ENCODE peak calls at places on chromosomes 12 and 14, in six cellular contexts. H is activated CD8-positive, alpha-beta T cell treated with anti-CD3 and anti-CD28 coated beads for 36 hours; S is mesothelial cell of epicardium; P is right lobe of liver; I is stimulated activated CD8-positive, alpha-beta memory T cell treated with anti-CD3 and anti-CD28 coated beads, Interleukin-2, amount 100 ng/mL, for 48 hours; J is HT1080. V is an unnamed sample.
A peak's percentile ranks its signal among the peaks of the same experiment; 100 is the strongest.

GRCh38 chr12:117350140-117350539 is 11.3 kb downstream of the NOS1 start:
- DNase-seq in S (no peak), J (no peak), P (no peak), I (no peak), H (no peak), V (no peak)

GRCh38 chr12:14771651-14772137 is 31.6 kb downstream of the WBP11 start:
- DNase-seq in H (peak; percentile 44), J (no peak), S (no peak), I (no peak), P (no peak), V (no peak)

GRCh38 chr12:114684870-114685273 is 897 bp upstream of the TBX3 start:
- DNase-seq in J (no peak), I (no peak), S (no peak), H (no peak), P (no peak), V (peak; percentile 14)

GRCh38 chr12:60335765-60336164 is 739.9 kb downstream of the SLC16A7 start:
- DNase-seq in S (no peak), I (no peak), P (no peak), H (no peak), J (peak; percentile 63), V (no peak)

GRCh38 chr12:3342051-3342450 is 149.0 kb upstream of the PRMT8 start:
- DNase-seq in P (no peak), S (peak; percentile 66), I (no peak), H (peak; percentile 39), J (peak; percentile 56), V (peak; percentile 40)

GRCh38 chr12:132477009-132477702 is 12.8 kb upstream of the FBRSL1 start:
- DNase-seq in H (peak; percentile 35), I (no peak), P (no peak), S (no peak), J (no peak), V (no peak)

GRCh38 chr12:66164349-66164821 is 5.4 kb downstream of the TMBIM4 start:
- DNase-seq in J (no peak), S (no peak), H (no peak), I (no peak), P (no peak), V (no peak)

GRCh38 chr12:71075743-71076142 is 82.1 kb downstream of the TSPAN8 start:
- DNase-seq in I (no peak), S (no peak), P (no peak), H (no peak), J (no peak), V (no peak)

GRCh38 chr12:83827860-83828259 is 1084.7 kb downstream of the SLC6A15 start:
- DNase-seq in S (no peak), H (no peak), J (peak; percentile 18), P (no peak), I (no peak), V (peak; percentile 65)

GRCh38 chr12:52130695-52131094 is 51.2 kb downstream of the SMIM41 start:
- DNase-seq in S (peak; percentile 36), J (no peak), H (no peak), I (no peak), P (no peak), V (no peak)

GRCh38 chr12:74899031-74899829 is 310.4 kb downstream of the KCNC2 start:
- DNase-seq in J (no peak), H (peak; percentile 8), P (no peak), S (no peak), I (no peak), V (no peak)

GRCh38 chr12:23626791-23627190 is 322.7 kb downstream of the SOX5 start:
- DNase-seq in J (no peak), H (no peak), P (no peak), S (no peak), I (no peak), V (no peak)

GRCh38 chr14:37384870-37385596 is 187.3 kb downstream of the MIPOL1 start:
- DNase-seq in H (no peak), J (no peak), I (no peak), S (no peak), P (peak; percentile 51), V (peak; percentile 7)

GRCh38 chr14:76502638-76503037 is 126.7 kb downstream of the ESRRB start:
- DNase-seq in S (no peak), H (no peak), P (no peak), J (no peak), I (no peak), V (no peak)

GRCh38 chr14:52325126-52325525 is 11.0 kb downstream of the PTGER2 start:
- DNase-seq in P (no peak), J (peak; percentile 44), I (no peak), S (no peak), H (peak; percentile 62), V (peak; percentile 55)

GRCh38 chr14:100873083-100873482 is 30.4 kb downstream of the RTL1 start:
- DNase-seq in I (no peak), S (no peak), J (no peak), H (no peak), P (no peak), V (no peak)

GRCh38 chr14:54562334-54562733 is 4.6 kb upstream of the SAMD4A start:
- DNase-seq in H (no peak), S (no peak), I (no peak), P (no peak), J (peak; percentile 36), V (no peak)

GRCh38 chr14:95255487-95255886 is 64.2 kb downstream of the CLMN start:
- DNase-seq in S (no peak), J (peak; percentile 70), P (no peak), H (peak; percentile 46), I (no peak), V (peak; percentile 69)

GRCh38 chr14:85187521-85187920 is 342.4 kb upstream of the FLRT2 start:
- DNase-seq in I (no peak), H (no peak), J (peak; percentile 35), S (no peak), P (no peak), V (peak; percentile 11)

GRCh38 chr14:73426877-73427276 is 31.5 kb downstream of the NUMB start:
- DNase-seq in P (no peak), S (no peak), J (peak; percentile 43), I (no peak), H (no peak), V (no peak)

GRCh38 chr12:82650627-82651337 is 35.9 kb upstream of the TMTC2 start:
- DNase-seq in H (peak; percentile 5), I (no peak), P (no peak), S (no peak), J (peak; percentile 96), V (peak; percentile 68)

GRCh38 chr12:6563448-6564050 is 4.5 kb downstream of the NOP2 start:
- DNase-seq in P (no peak), H (peak; percentile 85), S (peak; percentile 66), J (peak; percentile 34), I (peak; percentile 57), V (peak; percentile 43)

GRCh38 chr12:101902641-101903040 is 25.3 kb downstream of the DRAM1 start:
- DNase-seq in H (no peak), J (no peak), I (no peak), S (no peak), P (no peak), V (no peak)

GRCh38 chr12:39617887-39618286 is 1.7 kb downstream of the ABCD2 start:
- DNase-seq in I (no peak), P (no peak), S (no peak), J (no peak), H (no peak), V (no peak)

GRCh38 chr12:50283230-50283923 is at the start of gene LIMA1:
- DNase-seq in J (peak; percentile 61), H (peak; percentile 94), S (peak; percentile 92), P (peak; percentile 95), I (peak; percentile 93), V (peak; percentile 75)

GRCh38 chr12:54340845-54341244 is 15.9 kb downstream of the COPZ1 start:
- DNase-seq in H (no peak), S (no peak), P (no peak), I (no peak), J (no peak), V (no peak)

GRCh38 chr12:6608592-6609311 is 1.6 kb upstream of the CHD4 start:
- DNase-seq in S (no peak), I (no peak), P (no peak), H (peak; percentile 66), J (no peak), V (no peak)

GRCh38 chr14:91062600-91062999 is 2.2 kb upstream of the RPS6KA5 start:
- DNase-seq in H (no peak), J (no peak), P (no peak), S (no peak), I (no peak), V (no peak)

GRCh38 chr12:103748002-103748401 is 93.0 kb downstream of the NT5DC3 start:
- DNase-seq in S (no peak), I (no peak), J (peak; percentile 19), H (no peak), P (no peak), V (no peak)

GRCh38 chr12:85805654-85806053 is 30.6 kb downstream of the RASSF9 start:
- DNase-seq in J (peak; percentile 52), H (no peak), S (no peak), I (no peak), P (no peak), V (peak; percentile 32)

GRCh38 chr12:116343331-116343884 is 65.9 kb upstream of the MED13L start:
- DNase-seq in P (no peak), J (no peak), S (no peak), I (no peak), H (no peak), V (no peak)

GRCh38 chr12:2095878-2096277 is 43.1 kb downstream of the CACNA1C start:
- DNase-seq in I (no peak), P (no peak), H (no peak), J (no peak), S (no peak), V (no peak)

GRCh38 chr12:111076611-111077451 is 156.5 kb upstream of the MYL2 start:
- DNase-seq in S (no peak), H (no peak), P (peak; percentile 57), J (no peak), I (no peak), V (no peak)

GRCh38 chr14:52862652-52863338 is 71.4 kb upstream of the GNPNAT1 start:
- DNase-seq in J (no peak), H (no peak), I (no peak), S (no peak), P (no peak), V (peak; percentile 48)

GRCh38 chr12:26287666-26288408 is 92.5 kb downstream of the SSPN start:
- DNase-seq in P (no peak), J (no peak), H (no peak), S (no peak), I (no peak), V (no peak)

V was measured in H4.